ENCODE peak calls at places on chromosomes 16 and 17, in seven cellular contexts. Z, L, K, G, H, D and J are unnamed samples. For H3K4me1 and H3K36me3, the result is how much of the 10 kb centered on the place peaks cover.

GRCh38 chr16:70649300-70649699 is 2.9 kb downstream of the IL34 start:
- DNase-seq in Z (no peak), L (no peak), K (no peak), G (no peak), H (no peak), D (no peak), J (no peak)

GRCh38 chr17:21174719-21175118 is 39.2 kb downstream of the TMEM11 start:
- DNase-seq in Z (peak), L (no peak), K (no peak), G (no peak), H (no peak), D (peak), J (no peak)

GRCh38 chr16:81636298-81636960 is 142.7 kb upstream of the PLCG2 start:
- DNase-seq in Z (no peak), L (no peak), K (no peak), G (no peak), H (no peak), D (no peak), J (no peak)

GRCh38 chr16:68005786-68006286 is 6.6 kb upstream of the DPEP2 start:
- DNase-seq in Z (peak), L (peak), K (no peak), G (no peak), H (no peak), D (peak), J (no peak)

GRCh38 chr17:27471321-27472269 is 15.3 kb downstream of the KSR1 start:
- DNase-seq in Z (peak), L (peak), K (no peak), G (no peak), H (no peak), D (no peak), J (no peak)

GRCh38 chr16:22397459-22397858 is 23.0 kb upstream of the CDR2 start:
- DNase-seq in Z (no peak), L (no peak), K (no peak), G (no peak), H (no peak), D (no peak), J (no peak)

GRCh38 chr16:6946802-6947201 is 385.8 kb upstream of the RBFOX1 start:
- DNase-seq in Z (no peak), L (no peak), K (no peak), G (no peak), H (no peak), D (no peak), J (no peak)

GRCh38 chr16:30834130-30834740 is 47.2 kb upstream of the ZNF629 start:
- DNase-seq in Z (no peak), L (no peak), K (no peak), G (no peak), H (no peak), D (no peak), J (no peak)

GRCh38 chr16:81795193-81795592 is 16.1 kb downstream of the PLCG2 start:
- DNase-seq in Z (no peak), L (no peak), K (no peak), G (no peak), H (no peak), D (no peak), J (no peak)

GRCh38 chr17:47324224-47325020 is 667 bp downstream of the EFCAB13 start:
- DNase-seq in Z (peak), L (peak), K (peak), G (peak), H (peak), D (peak), J (peak)

GRCh38 chr17:73359255-73359816 is 47.5 kb upstream of the CDC42EP4 start:
- DNase-seq in Z (no peak), L (no peak), K (no peak), G (no peak), H (no peak), D (peak), J (no peak)

GRCh38 chr17:70111201-70111600 is 36.2 kb downstream of the KCNJ16 start:
- DNase-seq in Z (no peak), L (no peak), K (no peak), G (no peak), H (no peak), D (no peak), J (no peak)

GRCh38 chr16:53992057-53992378 is 288.1 kb downstream of the FTO start:
- DNase-seq in Z (no peak), L (no peak), K (no peak), G (no peak), H (no peak), D (no peak), J (no peak)

GRCh38 chr17:35917519-35918213 is 12.9 kb downstream of the RDM1 start:
- DNase-seq in Z (no peak), L (no peak), K (no peak), G (no peak), H (no peak), D (no peak), J (no peak)

DNA sequence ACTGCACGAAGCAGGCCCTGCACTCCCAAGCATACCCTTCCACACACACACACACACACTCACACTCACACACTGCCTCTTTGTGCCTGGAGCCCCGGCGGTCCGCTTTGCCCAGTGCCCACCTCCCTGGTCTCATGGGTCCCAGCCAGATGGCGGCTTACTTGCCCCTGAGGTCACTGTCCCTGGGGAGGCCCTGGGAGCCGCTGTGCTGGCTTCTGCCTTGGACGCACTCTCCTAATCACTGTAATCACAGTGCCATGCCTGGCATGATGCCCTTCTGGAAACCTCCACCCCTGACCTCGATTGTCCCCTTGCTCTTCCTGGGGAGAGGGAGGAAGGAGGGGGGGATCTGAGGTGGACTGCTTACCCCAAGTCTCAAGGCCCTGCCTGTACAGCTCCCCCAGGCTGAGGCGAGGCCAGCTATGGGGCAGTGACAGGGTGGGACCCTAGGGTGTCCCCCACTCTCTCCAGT is 36.0 kb downstream of the ARHGAP23 start:
- DNase-seq in Z (no peak), L (no peak), K (peak), G (no peak), H (no peak), D (no peak), J (peak)
- H3K4me1 ChIP-seq in Z (under half), L (under half), K (half or more), G (under half), H (under half), D (under half), J (half or more)

DNA sequence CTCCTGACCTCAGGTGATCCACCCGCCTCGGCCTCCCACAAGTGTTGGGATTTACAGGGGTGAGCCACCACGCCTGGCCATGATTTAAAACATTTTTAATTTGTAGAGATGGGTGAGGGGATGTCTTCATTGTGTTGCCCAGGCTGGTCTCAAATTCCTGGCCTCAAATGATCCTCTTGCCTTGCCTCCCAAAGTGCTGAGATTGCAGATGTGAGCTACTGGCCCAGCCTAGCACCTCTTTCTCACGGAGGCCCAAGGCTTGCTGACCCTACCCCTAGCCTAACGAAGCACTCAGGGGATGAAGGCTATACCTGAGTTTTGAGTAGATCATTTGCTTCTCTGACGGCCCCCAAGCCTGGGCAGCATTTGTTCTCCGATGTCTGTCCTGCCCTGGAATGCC is 26.6 kb downstream of the UNK start:
- DNase-seq in Z (no peak), L (no peak), K (no peak), G (no peak), H (no peak), D (no peak), J (no peak)
- H3K36me3 ChIP-seq in Z (under half), L (under half), K (half or more), G (under half), H (under half), D (under half), J (under half)

GRCh38 chr17:61408151-61409041 is 8.8 kb downstream of the TBX2 start:
- DNase-seq in Z (no peak), L (no peak), K (no peak), G (no peak), H (no peak), D (peak), J (no peak)
- H3K27ac ChIP-seq in Z (no peak), L (no peak), K (peak), G (peak), H (no peak), D (no peak), J (peak)

GRCh38 chr17:15250459-15250858 is 14.7 kb downstream of the PMP22 start:
- DNase-seq in Z (no peak), L (no peak), K (no peak), G (no peak), H (no peak), D (no peak), J (no peak)
- H3K4me1 ChIP-seq in Z (under half), L (under half), K (half or more), G (under half), H (under half), D (under half), J (half or more)

GRCh38 chr17:50218771-50219315 is 17.4 kb upstream of the COL1A1 start:
- DNase-seq in Z (no peak), L (no peak), K (no peak), G (no peak), H (no peak), D (peak), J (no peak)

GRCh38 chr17:50220811-50221210 is 19.4 kb upstream of the COL1A1 start:
- DNase-seq in Z (no peak), L (no peak), K (no peak), G (no peak), H (no peak), D (peak), J (no peak)

GRCh38 chr17:50219345-50219744 is 17.9 kb upstream of the COL1A1 start:
- DNase-seq in Z (no peak), L (no peak), K (no peak), G (no peak), H (no peak), D (peak), J (no peak)

GRCh38 chr17:50218071-50218759 is 16.8 kb upstream of the COL1A1 start:
- DNase-seq in Z (no peak), L (no peak), K (no peak), G (no peak), H (no peak), D (no peak), J (no peak)

GRCh38 chr17:50219939-50220465 is 18.6 kb upstream of the COL1A1 start:
- DNase-seq in Z (no peak), L (no peak), K (no peak), G (no peak), H (no peak), D (peak), J (peak)
- H3K36me3 ChIP-seq in Z (under half), L (under half), K (under half), G (under half), H (under half), D (under half), J (under half)

GRCh38 chr17:14321980-14322776 is 21.3 kb downstream of the HS3ST3B1 start:
- DNase-seq in Z (no peak), L (no peak), K (no peak), G (no peak), H (no peak), D (peak), J (no peak)
- H3K27ac ChIP-seq in Z (no peak), L (no peak), K (no peak), G (no peak), H (no peak), D (no peak), J (no peak)

DNA sequence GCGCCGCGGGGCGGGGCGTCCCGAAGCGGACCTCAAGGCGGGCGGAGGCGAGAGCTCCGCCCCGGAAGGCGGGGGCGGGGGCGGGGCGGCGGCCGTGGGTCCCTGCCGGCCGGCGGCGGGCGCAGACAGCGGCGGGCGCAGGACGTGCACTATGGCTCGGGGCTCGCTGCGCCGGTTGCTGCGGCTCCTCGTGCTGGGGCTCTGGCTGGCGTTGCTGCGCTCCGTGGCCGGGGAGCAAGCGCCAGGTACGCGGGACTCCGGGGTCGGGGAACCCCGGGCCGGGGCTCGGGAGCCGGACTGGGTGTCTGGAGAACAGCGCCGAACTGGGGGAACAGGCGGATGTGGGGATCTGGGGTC is at the start of gene TNFRSF12A:
- DNase-seq in Z (peak), L (peak), K (peak), G (no peak), H (peak), D (peak), J (peak)
- H3K4me1 ChIP-seq in Z (half or more), L (under half), K (half or more), G (under half), H (half or more), D (under half), J (under half)

DNA sequence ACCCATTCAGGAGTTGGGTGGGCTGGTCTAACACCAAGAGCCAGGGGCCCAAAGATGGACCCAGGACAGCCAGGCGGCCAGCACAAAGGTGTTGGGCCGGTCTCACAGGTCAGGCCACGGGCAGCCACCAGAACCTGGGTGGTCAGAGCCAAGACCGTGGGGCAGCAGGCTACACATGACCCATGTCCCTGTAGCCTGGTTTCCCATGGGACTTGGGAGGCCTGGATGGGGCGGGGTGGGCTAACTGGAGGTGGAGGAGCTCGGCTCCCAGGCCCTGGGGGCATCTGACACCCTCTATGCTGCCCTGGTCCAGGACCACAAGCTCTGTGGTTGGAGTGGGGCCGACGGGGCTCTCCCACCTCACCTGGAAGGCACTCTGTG is 17.2 kb downstream of the CTU2 start:
- DNase-seq in Z (no peak), L (no peak), K (no peak), G (no peak), H (no peak), D (no peak), J (no peak)
- H3K36me3 ChIP-seq in Z (under half), L (under half), K (half or more), G (under half), H (under half), D (under half), J (under half)

DNA sequence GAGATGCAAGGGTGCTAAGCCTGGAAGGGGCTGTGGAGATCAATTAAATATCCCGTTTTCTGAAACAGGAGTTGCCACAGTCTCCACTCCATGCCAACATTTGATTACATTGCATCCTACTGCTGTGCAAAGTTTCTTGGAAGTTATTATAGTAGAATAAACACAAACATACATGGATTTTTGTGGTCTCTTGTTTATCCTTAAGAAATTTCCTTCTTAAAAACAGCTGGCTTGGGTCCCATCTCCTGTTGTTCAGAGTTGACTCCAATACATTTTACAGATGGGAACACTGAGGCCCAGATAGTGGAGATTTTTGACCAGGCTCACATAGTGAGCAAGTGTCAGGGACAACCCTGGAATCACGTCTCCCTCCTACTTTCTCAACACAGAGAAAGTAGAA is 124.0 kb upstream of the ADAMTS18 start:
- DNase-seq in Z (no peak), L (no peak), K (no peak), G (no peak), H (no peak), D (no peak), J (no peak)
- H3K27ac ChIP-seq in Z (no peak), L (no peak), K (no peak), G (no peak), H (no peak), D (no peak), J (no peak)

DNA sequence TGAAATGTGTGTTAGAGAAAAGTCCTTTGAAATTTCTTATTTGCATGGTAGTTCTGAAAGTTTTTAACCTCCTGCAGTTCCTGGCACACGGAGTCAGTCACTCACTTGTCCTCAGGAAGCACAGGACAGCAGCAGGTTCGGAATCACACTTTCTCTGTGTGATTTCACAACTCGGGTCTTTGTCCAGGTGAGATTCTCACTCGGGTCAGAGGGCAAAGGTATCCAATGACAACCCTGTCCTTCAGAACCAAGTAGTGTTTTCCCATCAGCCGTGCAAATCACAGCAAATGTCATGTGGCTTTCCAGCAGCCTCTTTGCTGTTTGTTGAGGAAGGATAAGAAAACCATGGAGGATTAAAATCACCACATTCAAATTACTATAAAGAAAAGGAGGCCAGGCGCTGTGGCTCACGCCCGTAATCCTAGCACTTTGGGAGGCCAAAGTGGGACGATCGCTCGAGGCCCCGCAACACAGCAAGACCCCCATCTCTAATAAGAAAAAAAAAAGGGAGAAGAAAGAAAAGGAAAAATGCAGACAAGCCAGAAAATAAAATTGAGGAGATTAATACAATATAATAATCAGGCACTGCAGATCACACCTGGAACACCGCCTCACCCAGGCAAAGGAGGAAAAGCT is 22.0 kb downstream of the ADCY9 start:
- DNase-seq in Z (no peak), L (no peak), K (no peak), G (no peak), H (no peak), D (no peak), J (no peak)
- H3K4me1 ChIP-seq in Z (under half), L (under half), K (half or more), G (half or more), H (half or more), D (under half), J (under half)